ENCODE peak calls at places on chromosomes 6 and 20, in seven cellular contexts. One of them, this sample, is unnamed.

GRCh38 chr6:142635130-142635529 is 309.8 kb downstream of the HIVEP2 start:
- DNase-seq in activated naive CD8-positive, alpha-beta T cell treated with anti-CD3 and anti-CD28 coated beads, Interleukin-2, amount 50 U/mL, for 24 hours: no peak
- DNase-seq in HuH-7.5: no peak
- DNase-seq in SHP77: no peak
- DNase-seq in left colon: no peak
- DNase-seq in stimulated activated CD8-positive, alpha-beta memory T cell treated with anti-CD3 and anti-CD28 coated beads, Interleukin-7, amount 100 ng/mL, for 24 hours: no peak
- DNase-seq in astrocyte of the spinal cord: peak
- DNase-seq in this sample: no peak

GRCh38 chr20:33559212-33559611 is 69.3 kb downstream of the CBFA2T2 start:
- DNase-seq in activated naive CD8-positive, alpha-beta T cell treated with anti-CD3 and anti-CD28 coated beads, Interleukin-2, amount 50 U/mL, for 24 hours: no peak
- DNase-seq in HuH-7.5: no peak
- DNase-seq in SHP77: no peak
- DNase-seq in left colon: no peak
- DNase-seq in stimulated activated CD8-positive, alpha-beta memory T cell treated with anti-CD3 and anti-CD28 coated beads, Interleukin-7, amount 100 ng/mL, for 24 hours: no peak
- DNase-seq in astrocyte of the spinal cord: no peak
- DNase-seq in this sample: no peak

GRCh38 chr6:170130201-170130621 is 160.7 kb downstream of the DLL1 start:
- DNase-seq in activated naive CD8-positive, alpha-beta T cell treated with anti-CD3 and anti-CD28 coated beads, Interleukin-2, amount 50 U/mL, for 24 hours: no peak
- DNase-seq in HuH-7.5: no peak
- DNase-seq in SHP77: no peak
- DNase-seq in left colon: no peak
- DNase-seq in stimulated activated CD8-positive, alpha-beta memory T cell treated with anti-CD3 and anti-CD28 coated beads, Interleukin-7, amount 100 ng/mL, for 24 hours: no peak
- DNase-seq in astrocyte of the spinal cord: no peak
- DNase-seq in this sample: no peak

GRCh38 chr6:168288781-168289570 is 30.6 kb downstream of the DACT2 start:
- DNase-seq in activated naive CD8-positive, alpha-beta T cell treated with anti-CD3 and anti-CD28 coated beads, Interleukin-2, amount 50 U/mL, for 24 hours: no peak
- DNase-seq in HuH-7.5: no peak
- DNase-seq in SHP77: no peak
- DNase-seq in left colon: no peak
- DNase-seq in stimulated activated CD8-positive, alpha-beta memory T cell treated with anti-CD3 and anti-CD28 coated beads, Interleukin-7, amount 100 ng/mL, for 24 hours: no peak
- DNase-seq in astrocyte of the spinal cord: no peak
- DNase-seq in this sample: no peak

GRCh38 chr20:63129376-63129965 is 86.5 kb downstream of the YTHDF1 start:
- DNase-seq in activated naive CD8-positive, alpha-beta T cell treated with anti-CD3 and anti-CD28 coated beads, Interleukin-2, amount 50 U/mL, for 24 hours: no peak
- DNase-seq in HuH-7.5: no peak
- DNase-seq in SHP77: no peak
- DNase-seq in left colon: no peak
- DNase-seq in stimulated activated CD8-positive, alpha-beta memory T cell treated with anti-CD3 and anti-CD28 coated beads, Interleukin-7, amount 100 ng/mL, for 24 hours: no peak
- DNase-seq in astrocyte of the spinal cord: no peak
- DNase-seq in this sample: no peak

GRCh38 chr6:142822383-142822782 is 122.6 kb downstream of the HIVEP2 start:
- DNase-seq in activated naive CD8-positive, alpha-beta T cell treated with anti-CD3 and anti-CD28 coated beads, Interleukin-2, amount 50 U/mL, for 24 hours: no peak
- DNase-seq in HuH-7.5: no peak
- DNase-seq in SHP77: no peak
- DNase-seq in left colon: no peak
- DNase-seq in stimulated activated CD8-positive, alpha-beta memory T cell treated with anti-CD3 and anti-CD28 coated beads, Interleukin-7, amount 100 ng/mL, for 24 hours: no peak
- DNase-seq in astrocyte of the spinal cord: no peak
- DNase-seq in this sample: no peak

GRCh38 chr6:15443119-15443518 is 197.2 kb downstream of the JARID2 start:
- DNase-seq in activated naive CD8-positive, alpha-beta T cell treated with anti-CD3 and anti-CD28 coated beads, Interleukin-2, amount 50 U/mL, for 24 hours: no peak
- DNase-seq in HuH-7.5: no peak
- DNase-seq in SHP77: no peak
- DNase-seq in left colon: no peak
- DNase-seq in stimulated activated CD8-positive, alpha-beta memory T cell treated with anti-CD3 and anti-CD28 coated beads, Interleukin-7, amount 100 ng/mL, for 24 hours: no peak
- DNase-seq in astrocyte of the spinal cord: peak
- DNase-seq in this sample: no peak

GRCh38 chr20:47929368-47930115 is 144.3 kb upstream of the SULF2 start:
- DNase-seq in activated naive CD8-positive, alpha-beta T cell treated with anti-CD3 and anti-CD28 coated beads, Interleukin-2, amount 50 U/mL, for 24 hours: no peak
- DNase-seq in HuH-7.5: no peak
- DNase-seq in SHP77: no peak
- DNase-seq in left colon: no peak
- DNase-seq in stimulated activated CD8-positive, alpha-beta memory T cell treated with anti-CD3 and anti-CD28 coated beads, Interleukin-7, amount 100 ng/mL, for 24 hours: no peak
- DNase-seq in astrocyte of the spinal cord: peak
- DNase-seq in this sample: no peak

GRCh38 chr20:47464380-47465101 is 37.1 kb upstream of the NCOA3 start:
- DNase-seq in activated naive CD8-positive, alpha-beta T cell treated with anti-CD3 and anti-CD28 coated beads, Interleukin-2, amount 50 U/mL, for 24 hours: no peak
- DNase-seq in HuH-7.5: peak
- DNase-seq in SHP77: peak
- DNase-seq in left colon: peak
- DNase-seq in stimulated activated CD8-positive, alpha-beta memory T cell treated with anti-CD3 and anti-CD28 coated beads, Interleukin-7, amount 100 ng/mL, for 24 hours: no peak
- DNase-seq in astrocyte of the spinal cord: peak
- DNase-seq in this sample: no peak

GRCh38 chr6:15427360-15428070 is 181.6 kb downstream of the JARID2 start:
- DNase-seq in activated naive CD8-positive, alpha-beta T cell treated with anti-CD3 and anti-CD28 coated beads, Interleukin-2, amount 50 U/mL, for 24 hours: no peak
- DNase-seq in HuH-7.5: no peak
- DNase-seq in SHP77: no peak
- DNase-seq in left colon: no peak
- DNase-seq in stimulated activated CD8-positive, alpha-beta memory T cell treated with anti-CD3 and anti-CD28 coated beads, Interleukin-7, amount 100 ng/mL, for 24 hours: no peak
- DNase-seq in astrocyte of the spinal cord: no peak
- DNase-seq in this sample: no peak

GRCh38 chr6:158290040-158290439 is 22.2 kb upstream of the TULP4 start:
- DNase-seq in activated naive CD8-positive, alpha-beta T cell treated with anti-CD3 and anti-CD28 coated beads, Interleukin-2, amount 50 U/mL, for 24 hours: no peak
- DNase-seq in HuH-7.5: no peak
- DNase-seq in SHP77: no peak
- DNase-seq in left colon: no peak
- DNase-seq in stimulated activated CD8-positive, alpha-beta memory T cell treated with anti-CD3 and anti-CD28 coated beads, Interleukin-7, amount 100 ng/mL, for 24 hours: no peak
- DNase-seq in astrocyte of the spinal cord: no peak
- DNase-seq in this sample: no peak